ENCODE peak calls at places on chromosomes 2 and 18, in four cellular contexts. B is NCI-H460; O is effector memory CD8-positive, alpha-beta T cell; L is GM13977. W is an unnamed sample.

GRCh38 chr2:238699307-238700121 is 148.4 kb upstream of the TWIST2 start:
- DNase-seq in B (no peak), O (no peak), L (no peak), W (no peak)

GRCh38 chr2:98926601-98927000 is 9.4 kb downstream of the CRACDL start:
- DNase-seq in B (no peak), O (no peak), L (no peak), W (peak)

GRCh38 chr2:24304621-24305020 is 55.7 kb downstream of the ITSN2 start:
- DNase-seq in B (no peak), O (no peak), L (no peak), W (no peak)

GRCh38 chr2:48043301-48043700 is 137.0 kb upstream of the FBXO11 start:
- DNase-seq in B (no peak), O (no peak), L (no peak), W (no peak)

GRCh38 chr2:213752575-213752974 is 468.3 kb downstream of the SPAG16 start:
- DNase-seq in B (no peak), O (no peak), L (no peak), W (no peak)

GRCh38 chr2:9292426-9292825 is 85.8 kb downstream of the ASAP2 start:
- DNase-seq in B (no peak), O (no peak), L (no peak), W (no peak)

GRCh38 chr18:75472906-75473305 is 45.4 kb upstream of the SMIM21 start:
- DNase-seq in B (no peak), O (no peak), L (no peak), W (no peak)

GRCh38 chr2:191151315-191151698 is 513 bp upstream of the STAT4 start:
- DNase-seq in B (no peak), O (no peak), L (no peak), W (no peak)

GRCh38 chr2:216004408-216005283 is 8.7 kb downstream of the MREG start:
- DNase-seq in B (no peak), O (no peak), L (no peak), W (no peak)

GRCh38 chr2:235669983-235670962 is 176.4 kb downstream of the AGAP1 start:
- DNase-seq in B (no peak), O (no peak), L (no peak), W (peak)

GRCh38 chr2:132477962-132478361 is 61.4 kb downstream of the GPR39 start:
- DNase-seq in B (no peak), O (no peak), L (no peak), W (no peak)

GRCh38 chr2:100603945-100604633 is 41.3 kb downstream of the PDCL3 start:
- DNase-seq in B (no peak), O (no peak), L (no peak), W (peak)

GRCh38 chr2:113818382-113818951 is 62.0 kb upstream of the SLC35F5 start:
- DNase-seq in B (peak), O (no peak), L (no peak), W (peak)

GRCh38 chr2:86787701-86788100 is 3.0 kb downstream of the CD8A start:
- DNase-seq in B (no peak), O (no peak), L (no peak), W (peak)

GRCh38 chr2:18516112-18516511 is 44.3 kb downstream of the RDH14 start:
- DNase-seq in B (no peak), O (no peak), L (no peak), W (peak)

GRCh38 chr2:205695460-205695979 is 13.2 kb downstream of the NRP2 start:
- DNase-seq in B (no peak), O (no peak), L (no peak), W (peak)

GRCh38 chr2:219578811-219579210 is 6.7 kb downstream of the INHA start:
- DNase-seq in B (no peak), O (no peak), L (no peak), W (no peak)

GRCh38 chr2:101387151-101387807 is at the start of gene CREG2:
- DNase-seq in B (peak), O (peak), L (peak), W (peak)

GRCh38 chr2:10424051-10424450 is 24.1 kb downstream of the ODC1 start:
- DNase-seq in B (no peak), O (no peak), L (no peak), W (no peak)

GRCh38 chr18:11176416-11176815 is 27.0 kb upstream of the PIEZO2 start:
- DNase-seq in B (peak), O (no peak), L (no peak), W (no peak)

GRCh38 chr2:45014016-45014702 is 4.9 kb upstream of the SIX2 start:
- DNase-seq in B (peak), O (no peak), L (peak), W (peak)

GRCh38 chr2:25270061-25270460 is 71.7 kb downstream of the DNMT3A start:
- DNase-seq in B (no peak), O (no peak), L (no peak), W (no peak)

GRCh38 chr2:16055848-16056580 is 115.7 kb downstream of the MYCN start:
- DNase-seq in B (no peak), O (no peak), L (peak), W (no peak)

W was measured in lung microvascular endothelial cell.